ENCODE peak calls at places on chromosomes 4 and X, in six cellular contexts. E is K562, L is A549, K is GM12878, F is SK-N-SH, Z is H9. A is an unnamed sample.

GRCh38 chr4:121449416-121449815 is 68.6 kb upstream of the QRFPR start:
- DNase-seq in E (no peak), L (no peak), K (no peak), F (no peak), Z (no peak), A (no peak)

GRCh38 chr4:153248641-153249198 is 44.5 kb downstream of the TRIM2 start:
- DNase-seq in E (no peak), L (no peak), K (no peak), F (peak), Z (peak), A (no peak)

GRCh38 chr4:139035650-139036049 is 20.1 kb downstream of the NOCT start:
- DNase-seq in E (no peak), L (no peak), K (no peak), F (no peak), Z (no peak), A (no peak)

GRCh38 chrX:13798184-13798583 is 18.7 kb downstream of the GPM6B start:
- DNase-seq in E (no peak), L (no peak), K (no peak), F (no peak), Z (no peak), A (no peak)

GRCh38 chrX:117274943-117275342 is 812.2 kb upstream of the CT83 start:
- DNase-seq in E (no peak), L (no peak), K (no peak), F (no peak), Z (no peak), A (peak)

GRCh38 chrX:50801135-50801534 is 12.9 kb downstream of the SHROOM4 start:
- DNase-seq in E (no peak), L (no peak), K (no peak), F (no peak), Z (no peak), A (no peak)

GRCh38 chr4:10694151-10694825 is 9.7 kb upstream of the CLNK start:
- DNase-seq in E (no peak), L (no peak), K (no peak), F (no peak), Z (no peak), A (no peak)

GRCh38 chr4:48909697-48910096 is 3.1 kb upstream of the OCIAD2 start:
- DNase-seq in E (peak), L (peak), K (no peak), F (peak), Z (peak), A (peak)

GRCh38 chrX:27336466-27337091 is 126.6 kb downstream of the PPP4R3C start:
- DNase-seq in E (peak), L (peak), K (no peak), F (peak), Z (peak), A (peak)

GRCh38 chr4:86935499-86935832 is 655 bp downstream of the AFF1 start:
- DNase-seq in E (no peak), L (no peak), K (no peak), F (peak), Z (no peak), A (no peak)

DNA sequence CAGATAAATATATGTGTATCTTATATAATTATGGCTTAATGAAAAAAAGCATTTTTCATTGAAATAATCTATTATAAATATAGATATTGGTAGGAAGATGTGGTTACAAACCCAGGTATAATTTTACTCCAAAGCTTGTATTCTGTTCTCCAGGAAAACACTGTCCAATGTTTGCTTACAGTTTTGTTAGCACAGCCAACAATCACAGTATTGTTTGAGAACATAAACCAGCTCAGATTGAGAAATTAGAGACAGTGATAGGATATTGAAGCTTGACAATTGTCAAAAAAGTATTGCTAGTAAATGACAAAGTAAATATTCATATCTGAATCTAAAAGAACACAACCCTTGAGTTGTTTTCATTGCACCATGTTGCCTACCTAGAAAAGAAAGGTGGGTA is 228.8 kb downstream of the ADGRL3 start:
- DNase-seq in E (no peak), L (no peak), K (no peak), F (no peak), Z (no peak), A (no peak)
- H3K4me2 ChIP-seq in E (no peak), L (no peak), K (no peak), F (no peak), Z (no peak), A (no peak)

DNA sequence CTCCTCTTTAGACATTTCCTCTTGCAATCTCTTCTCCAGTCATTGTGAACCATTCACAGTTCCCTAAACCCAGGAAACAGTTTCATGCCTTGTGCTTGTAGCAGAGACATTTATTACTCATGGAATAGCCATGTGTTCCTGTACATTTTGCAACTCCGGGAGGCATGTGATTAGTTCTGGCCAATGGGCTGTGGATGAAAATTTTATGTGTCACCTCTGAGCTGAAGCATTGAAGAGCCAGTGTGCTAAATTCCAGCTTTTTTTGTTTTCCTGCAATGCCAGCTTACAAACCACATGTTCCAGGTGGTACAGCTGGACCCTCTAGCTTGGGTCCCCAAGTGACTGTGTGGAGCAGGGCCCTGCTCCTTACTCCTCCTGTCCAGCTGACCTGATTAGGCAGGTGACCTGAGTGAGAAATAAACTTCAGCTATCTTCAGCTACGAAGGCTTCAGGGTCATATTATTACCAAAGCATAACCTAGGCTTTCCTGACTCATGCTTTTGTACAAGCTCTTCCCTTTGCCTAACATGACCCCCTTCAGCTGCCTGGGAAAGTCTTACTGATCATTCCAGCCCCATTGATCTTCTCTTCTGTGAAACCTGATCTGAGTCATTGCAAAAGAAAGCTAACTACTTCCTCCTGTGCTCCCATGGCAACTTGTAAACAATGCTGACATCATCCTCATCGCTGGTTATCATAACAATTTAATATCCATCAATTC is 200.4 kb downstream of the PTTG2 start:
- DNase-seq in E (no peak), L (peak), K (peak), F (no peak), Z (no peak), A (peak)
- H3K4me2 ChIP-seq in E (no peak), L (peak), K (peak), F (peak), Z (no peak), A (no peak)

DNA sequence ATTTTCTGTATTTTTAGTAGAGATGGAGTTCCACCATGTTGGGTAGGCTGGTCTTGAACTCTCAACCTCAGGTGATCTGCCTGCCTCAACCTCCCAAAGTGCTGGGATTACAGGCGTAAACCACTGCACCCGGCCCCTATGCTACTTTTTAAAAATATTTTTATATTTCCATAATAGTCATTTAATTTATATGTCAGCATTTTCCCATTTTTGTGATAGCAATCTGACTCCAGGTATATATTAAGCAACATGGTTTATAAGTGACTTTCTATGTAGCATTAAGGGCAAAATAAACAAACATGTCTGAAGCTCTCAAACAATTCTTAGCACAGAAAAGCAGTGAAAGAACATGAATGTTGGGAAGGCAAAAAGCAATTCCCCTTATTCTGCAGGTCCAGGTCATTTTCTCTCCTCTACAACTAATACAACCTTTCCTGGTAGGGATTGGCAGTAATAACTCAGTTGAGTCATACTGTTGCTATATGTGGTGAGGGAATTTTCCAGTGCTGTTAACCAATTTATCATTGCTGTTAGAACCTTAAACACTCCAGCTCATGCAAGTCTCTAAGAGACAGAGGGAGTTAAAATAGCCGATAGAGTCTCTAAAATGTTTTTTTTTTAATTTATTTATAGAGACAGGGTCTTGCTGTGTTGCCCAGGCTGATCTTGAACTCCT is 24.0 kb downstream of the SMIM14 start:
- DNase-seq in E (no peak), L (peak), K (no peak), F (no peak), Z (no peak), A (peak)
- H3K4me2 ChIP-seq in E (no peak), L (peak), K (peak), F (peak), Z (no peak), A (no peak)

DNA sequence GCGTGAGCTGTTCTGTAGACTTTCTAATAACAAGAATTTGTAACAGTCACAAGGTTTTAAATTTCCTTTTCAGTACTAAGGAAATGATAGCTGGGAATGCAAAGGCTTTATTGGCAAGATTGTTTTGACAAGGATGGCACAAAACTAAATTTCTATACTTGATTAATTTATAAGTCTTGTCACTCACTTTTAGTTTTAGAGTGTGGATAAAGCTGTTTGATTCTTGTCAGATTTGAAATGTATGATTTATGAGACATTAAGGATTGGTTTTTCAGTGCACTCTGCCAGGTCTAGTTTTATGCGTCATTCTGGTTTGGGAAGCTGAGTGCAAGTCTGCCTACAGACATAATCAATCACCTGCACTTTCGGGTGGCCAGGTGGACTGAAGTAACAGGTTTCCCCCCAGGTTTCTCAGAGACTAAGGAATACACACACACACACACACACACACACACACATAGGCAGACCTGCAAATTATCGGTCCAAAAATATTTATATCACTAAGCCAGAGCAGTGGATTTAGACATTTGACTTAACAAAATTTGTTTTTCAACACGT is 9.3 kb downstream of the FHL1 start:
- DNase-seq in E (no peak), L (no peak), K (no peak), F (no peak), Z (no peak), A (no peak)
- H3K4me2 ChIP-seq in E (no peak), L (no peak), K (no peak), F (no peak), Z (no peak), A (no peak)

DNA sequence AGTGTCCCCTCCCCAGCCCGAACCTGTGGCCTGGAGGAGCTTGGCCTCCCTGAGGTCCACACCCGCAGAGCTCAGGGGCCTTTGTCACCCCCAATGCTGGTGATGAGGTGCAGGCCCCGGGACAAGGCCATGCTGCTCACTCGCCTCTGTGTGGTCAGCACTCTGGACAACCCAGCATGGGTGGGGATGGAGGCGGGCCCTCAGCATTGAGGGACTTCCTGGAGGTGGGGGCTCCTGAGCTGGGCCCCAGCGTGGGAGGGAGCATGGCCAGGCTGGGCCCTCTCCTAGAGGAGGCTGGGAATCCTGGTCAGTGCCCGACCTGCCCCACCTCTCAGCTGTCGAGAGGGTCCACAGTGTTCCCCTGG is 30.6 kb downstream of the TACC3 start:
- DNase-seq in E (peak), L (no peak), K (no peak), F (no peak), Z (no peak), A (no peak)
- H3K4me2 ChIP-seq in E (no peak), L (no peak), K (no peak), F (no peak), Z (no peak), A (no peak)

GRCh38 chrX:17294561-17294960 is 80.4 kb upstream of the NHS start:
- DNase-seq in E (no peak), L (no peak), K (no peak), F (no peak), Z (no peak), A (no peak)

GRCh38 chrX:17295788-17296187 is 79.2 kb upstream of the NHS start:
- DNase-seq in E (no peak), L (no peak), K (no peak), F (no peak), Z (no peak), A (peak)

DNA sequence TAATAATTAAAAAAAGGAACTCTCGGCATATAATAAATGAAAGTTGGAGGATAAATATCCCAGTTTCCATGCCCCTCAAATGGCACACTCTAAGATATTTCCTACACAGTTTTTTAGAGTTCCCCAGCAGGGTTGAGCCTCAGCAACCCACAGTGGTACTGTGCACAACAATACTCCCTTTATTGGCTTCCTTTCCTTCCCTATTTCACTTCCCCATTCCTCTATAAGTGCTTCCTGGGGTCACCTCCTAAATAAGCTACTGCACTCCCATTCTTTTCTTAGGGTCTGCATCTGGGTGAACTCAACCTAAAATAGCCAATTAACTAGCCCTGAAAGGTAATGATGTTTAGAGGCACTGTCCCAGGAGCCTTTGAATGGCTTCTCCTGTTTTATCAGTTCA is 76.4 kb upstream of the NHS start:
- DNase-seq in E (no peak), L (no peak), K (no peak), F (no peak), Z (no peak), A (no peak)
- H3K4me2 ChIP-seq in E (no peak), L (no peak), K (no peak), F (no peak), Z (no peak), A (no peak)

DNA sequence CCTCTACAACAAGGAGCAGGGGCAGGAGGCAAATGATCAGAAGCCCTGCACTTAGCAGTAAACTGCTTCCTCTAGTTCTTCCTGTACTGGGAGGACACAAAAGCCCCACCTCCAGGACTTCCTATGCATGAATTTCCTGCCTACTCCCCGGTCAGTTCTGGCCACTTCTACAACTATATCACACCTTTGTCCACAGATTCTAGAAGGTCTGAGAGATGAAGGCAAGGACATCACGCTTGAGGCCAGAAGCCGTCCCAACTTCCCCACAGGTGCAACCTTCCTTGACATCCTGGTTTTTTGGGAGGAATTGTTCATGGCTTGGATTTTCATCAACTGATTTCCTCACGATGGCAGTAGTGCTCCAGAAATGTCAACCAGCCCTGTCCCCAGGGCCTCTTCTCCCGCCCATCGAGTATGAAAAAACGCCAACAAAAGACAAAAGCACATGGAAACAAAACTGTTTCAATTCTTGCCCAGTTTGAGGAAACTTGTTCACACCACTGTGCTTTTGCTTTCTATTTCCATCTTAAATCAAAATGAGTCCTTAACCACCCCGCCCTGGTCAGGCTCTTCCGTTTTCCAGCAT is 206.5 kb upstream of the STK26 start:
- DNase-seq in E (no peak), L (no peak), K (peak), F (peak), Z (no peak), A (no peak)
- H3K4me2 ChIP-seq in E (no peak), L (peak), K (peak), F (peak), Z (no peak), A (no peak)

GRCh38 chrX:130789793-130790192 is 113.2 kb downstream of the ENOX2 start:
- DNase-seq in E (no peak), L (no peak), K (no peak), F (no peak), Z (no peak), A (no peak)
- H3K4me2 ChIP-seq in E (no peak), L (no peak), K (no peak), F (no peak), Z (no peak), A (no peak)

GRCh38 chr4:38088321-38088720 is 128.1 kb downstream of the PTTG2 start:
- DNase-seq in E (no peak), L (no peak), K (no peak), F (no peak), Z (no peak), A (no peak)

GRCh38 chr4:38084984-38085383 is 124.8 kb downstream of the PTTG2 start:
- DNase-seq in E (no peak), L (no peak), K (no peak), F (no peak), Z (no peak), A (no peak)

GRCh38 chr4:38082424-38083374 is 122.5 kb downstream of the PTTG2 start:
- DNase-seq in E (no peak), L (no peak), K (no peak), F (no peak), Z (no peak), A (no peak)

GRCh38 chr4:38086515-38087226 is 126.5 kb downstream of the PTTG2 start:
- DNase-seq in E (no peak), L (no peak), K (no peak), F (no peak), Z (no peak), A (no peak)

GRCh38 chr4:38085394-38086150 is 125.4 kb downstream of the PTTG2 start:
- DNase-seq in E (no peak), L (no peak), K (no peak), F (no peak), Z (no peak), A (no peak)
- H3K4me2 ChIP-seq in E (no peak), L (no peak), K (no peak), F (no peak), Z (no peak), A (no peak)

GRCh38 chr4:6620296-6620695 is 20.2 kb upstream of the MRFAP1 start:
- DNase-seq in E (no peak), L (no peak), K (no peak), F (no peak), Z (no peak), A (no peak)

GRCh38 chr4:6618386-6619115 is 21.9 kb upstream of the MRFAP1 start:
- DNase-seq in E (no peak), L (no peak), K (no peak), F (no peak), Z (no peak), A (no peak)

GRCh38 chr4:6620891-6621555 is 19.5 kb upstream of the MRFAP1 start:
- DNase-seq in E (peak), L (no peak), K (no peak), F (peak), Z (no peak), A (no peak)

GRCh38 chr4:6619116-6619465 is 21.4 kb upstream of the MRFAP1 start:
- DNase-seq in E (no peak), L (no peak), K (no peak), F (no peak), Z (no peak), A (no peak)

DNA sequence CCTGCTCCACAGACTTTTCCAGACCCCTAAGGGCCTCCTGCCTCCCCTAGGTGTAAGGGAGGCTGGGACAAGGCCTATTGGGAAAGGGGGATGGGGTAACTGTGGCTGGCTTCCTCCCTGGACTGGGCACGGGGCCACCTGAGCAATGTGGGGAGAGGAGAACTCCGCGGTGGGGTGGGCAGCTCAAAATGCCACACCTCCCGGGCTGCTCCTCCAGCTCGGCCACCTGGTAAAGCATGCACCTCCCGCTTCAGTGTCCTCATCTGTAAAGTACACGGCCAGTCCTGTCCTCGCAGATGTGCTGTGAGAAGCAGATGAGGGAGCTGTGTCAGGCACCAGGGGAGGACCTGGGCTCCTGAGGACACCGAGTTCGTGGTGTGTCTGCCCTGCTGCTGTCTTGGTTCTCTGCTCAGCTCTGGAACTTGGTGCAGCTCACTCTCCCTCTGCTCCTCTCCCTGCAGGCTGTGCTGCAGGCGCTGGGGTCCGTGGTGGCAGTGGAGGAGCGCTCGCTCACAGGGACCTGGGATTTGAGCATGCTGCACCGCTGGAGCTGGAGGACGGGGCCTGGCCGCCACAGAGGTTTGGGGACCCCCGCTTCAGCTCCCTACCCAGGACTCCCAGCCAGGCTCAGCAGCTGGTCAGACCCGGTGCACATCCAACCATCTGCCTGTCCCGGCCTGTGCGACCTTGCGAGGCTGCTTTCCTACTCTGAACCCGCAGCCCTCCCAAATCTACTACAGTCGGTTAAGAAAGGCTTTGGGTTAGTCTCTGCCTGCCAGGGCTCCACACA is 20.8 kb upstream of the MRFAP1 start:
- DNase-seq in E (no peak), L (no peak), K (no peak), F (peak), Z (no peak), A (no peak)
- H3K4me2 ChIP-seq in E (no peak), L (no peak), K (no peak), F (no peak), Z (no peak), A (no peak)

A was measured in hepatocyte.